ENCODE peak calls at places on chromosomes 1 and 21, in six cellular contexts. H is colonic mucosa, G is neural progenitor cell, O is fibroblast of lung, S is IMR-90, A is HCT116. L is an unnamed sample.

GRCh38 chr1:47582891-47583608 is 145.2 kb downstream of the FOXD2 start:
- DNase-seq in H (peak; percentile 12), G (no peak), O (peak; percentile 12), S (no peak), A (no peak), L (peak; percentile 42)

GRCh38 chr1:112872551-112872962 is 83.4 kb downstream of the SLC16A1 start:
- DNase-seq in H (no peak), G (peak; percentile 42), O (peak; percentile 65), S (no peak), A (no peak), L (peak; percentile 63)

GRCh38 chr1:111463029-111463683 is 10.6 kb upstream of the C1orf162 start:
- DNase-seq in H (no peak), G (no peak), O (peak; percentile 79), S (peak; percentile 84), A (no peak), L (no peak)

GRCh38 chr1:26015358-26015757 is 6.2 kb upstream of the EXTL1 start:
- DNase-seq in H (no peak), G (no peak), O (no peak), S (peak; percentile 56), A (no peak), L (no peak)

GRCh38 chr1:99682291-99682751 is 36.4 kb downstream of the PALMD start:
- DNase-seq in H (no peak), G (no peak), O (peak; percentile 84), S (peak; percentile 88), A (no peak), L (no peak)

GRCh38 chr1:166975361-166976129 is at the start of gene ILDR2:
- DNase-seq in H (peak; percentile 54), G (peak; percentile 82), O (peak; percentile 37), S (peak; percentile 5), A (peak; percentile 8), L (peak; percentile 87)

GRCh38 chr1:54474500-54475235 is 68.5 kb upstream of the SSBP3 start:
- DNase-seq in H (peak; percentile 48), G (peak; percentile 84), O (no peak), S (no peak), A (no peak), L (peak; percentile 81)

GRCh38 chr1:41802532-41803501 is 115.9 kb downstream of the HIVEP3 start:
- DNase-seq in H (no peak), G (no peak), O (no peak), S (no peak), A (no peak), L (no peak)

GRCh38 chr1:103561612-103562395 is 9.6 kb upstream of the AMY2B start:
- DNase-seq in H (no peak), G (no peak), O (no peak), S (no peak), A (no peak), L (no peak)

GRCh38 chr1:173406783-173407230 is 70.3 kb upstream of the PRDX6 start:
- DNase-seq in H (no peak), G (no peak), O (no peak), S (no peak), A (no peak), L (no peak)

GRCh38 chr21:42429856-42430255 is 26.2 kb downstream of the UBASH3A start:
- DNase-seq in H (no peak), G (peak; percentile 63), O (no peak), S (no peak), A (no peak), L (peak; percentile 78)
- H3K36me3 ChIP-seq in H (no peaks in the 10 kb centered on the region), G (no peaks in the 10 kb centered on the region), O (no peaks in the 10 kb centered on the region), S (no peaks in the 10 kb centered on the region), A (no peaks in the 10 kb centered on the region), L (no peaks in the 10 kb centered on the region)

GRCh38 chr1:224998185-224998584 is 68.7 kb downstream of the DNAH14 start:
- DNase-seq in H (no peak), G (no peak), O (no peak), S (no peak), A (no peak), L (no peak)
- H3K9ac ChIP-seq in H (no peak overlapping the region), G (no peak overlapping the region), O (no peak overlapping the region), S (no peak overlapping the region), A (no peak overlapping the region), L (no peak overlapping the region)

DNA sequence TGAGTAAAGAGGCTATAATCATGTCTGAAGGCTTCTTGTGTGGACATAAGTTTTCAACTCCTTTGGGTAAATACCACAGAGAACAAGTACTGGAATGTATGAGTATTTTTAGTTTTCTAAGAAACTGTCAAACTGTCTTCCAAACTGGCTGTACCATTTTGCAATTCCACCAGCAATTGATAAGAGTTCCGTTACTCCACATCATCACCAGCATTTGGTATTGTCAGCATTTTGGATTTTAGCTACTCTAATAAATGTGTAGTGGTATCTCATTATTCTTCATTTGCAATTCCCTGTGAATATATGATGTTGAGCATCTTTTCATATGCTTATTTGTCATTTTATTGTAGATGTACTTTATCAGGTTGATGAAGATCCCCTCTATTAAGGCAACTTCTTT is 9.4 kb upstream of the MNDA start:
- DNase-seq in H (no peak), G (no peak), O (no peak), S (no peak), A (no peak), L (no peak)
- H3K36me3 ChIP-seq in H (no peaks in the 10 kb centered on the region), G (no peaks in the 10 kb centered on the region), O (no peaks in the 10 kb centered on the region), S (no peaks in the 10 kb centered on the region), A (no peaks in the 10 kb centered on the region), L (no peaks in the 10 kb centered on the region)

DNA sequence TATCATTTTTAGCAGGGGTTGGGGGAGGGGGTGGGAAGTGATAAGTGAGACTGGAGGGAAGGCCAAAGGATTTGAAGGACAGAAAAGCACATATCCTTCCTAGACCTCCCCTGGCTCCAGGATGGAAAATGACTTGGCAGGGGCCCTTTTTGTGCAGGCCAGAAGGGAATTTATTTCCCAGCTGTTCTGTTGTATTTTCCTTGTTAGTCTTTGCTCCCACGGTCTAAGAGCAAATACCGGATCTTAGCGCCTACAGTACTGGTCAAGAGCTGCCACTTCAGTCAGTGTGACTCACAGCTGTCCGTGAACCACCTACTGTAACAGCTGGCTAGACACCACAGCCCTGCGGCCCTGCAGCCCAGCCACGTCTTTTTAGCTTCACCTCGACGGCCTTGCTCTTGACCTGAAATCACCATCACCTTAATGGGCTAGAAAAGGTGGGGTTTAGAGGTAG is 51.0 kb upstream of the ERRFI1 start:
- DNase-seq in H (peak; percentile 72), G (peak; percentile 10), O (peak; percentile 99), S (peak; percentile 97), A (peak; percentile 88), L (peak; percentile 65)
- H3K9ac ChIP-seq in H (no peak overlapping the region), G (no peak overlapping the region), O (no peak overlapping the region), S (no peak overlapping the region), A (peak overlapping the region; percentile 66), L (no peak overlapping the region)

GRCh38 chr1:15767941-15768340 is 9.3 kb downstream of the FBLIM1 start:
- DNase-seq in H (no peak), G (no peak), O (no peak), S (no peak), A (no peak), L (no peak)
- H3K36me3 ChIP-seq in H (peaks cover 21% of the 10 kb centered on the region), G (no peaks in the 10 kb centered on the region), O (peaks cover 11% of the 10 kb centered on the region), S (peaks cover 70% of the 10 kb centered on the region), A (no peaks in the 10 kb centered on the region), L (peaks cover 78% of the 10 kb centered on the region)

GRCh38 chr1:169312084-169312954 is 55.3 kb downstream of the NME7 start:
- DNase-seq in H (no peak), G (no peak), O (peak; percentile 99), S (peak; percentile 98), A (peak; percentile 90), L (no peak)
- H3K9ac ChIP-seq in H (no peak overlapping the region), G (no peak overlapping the region), O (no peak overlapping the region), S (no peak overlapping the region), A (no peak overlapping the region), L (no peak overlapping the region)

DNA sequence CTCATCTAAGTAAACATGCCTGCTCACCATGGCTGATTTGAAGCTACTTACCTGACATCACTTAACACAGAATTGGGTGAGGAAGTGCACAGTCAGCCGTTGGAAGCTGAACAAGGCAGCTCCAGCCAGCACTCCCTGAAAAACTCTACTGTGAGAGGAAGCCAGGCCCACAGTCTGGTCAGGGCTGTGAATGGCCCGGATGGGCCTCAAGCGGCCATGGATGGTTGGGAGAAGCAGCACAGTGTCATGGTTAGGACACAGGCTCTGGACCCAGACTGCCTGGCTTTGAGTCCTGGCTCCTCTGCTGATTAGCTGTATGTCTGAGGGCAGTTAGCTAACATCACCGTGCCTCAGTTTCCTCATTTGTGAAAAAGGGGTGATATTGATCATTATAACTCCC is 267.8 kb downstream of the GRIK3 start:
- DNase-seq in H (no peak), G (no peak), O (no peak), S (no peak), A (no peak), L (peak; percentile 47)
- H3K36me3 ChIP-seq in H (no peaks in the 10 kb centered on the region), G (no peaks in the 10 kb centered on the region), O (no peaks in the 10 kb centered on the region), S (no peaks in the 10 kb centered on the region), A (no peaks in the 10 kb centered on the region), L (no peaks in the 10 kb centered on the region)

GRCh38 chr1:31155216-31155806 is 84.4 kb downstream of the NKAIN1 start:
- DNase-seq in H (peak; percentile 76), G (peak; percentile 88), O (peak; percentile 71), S (peak; percentile 32), A (no peak), L (no peak)
- H3K9ac ChIP-seq in H (peak overlapping the region; percentile 68), G (peak overlapping the region; percentile 62), O (peak overlapping the region; percentile 84), S (peak overlapping the region; percentile 96), A (peak overlapping the region; percentile 76), L (peak overlapping the region; percentile 69)

DNA sequence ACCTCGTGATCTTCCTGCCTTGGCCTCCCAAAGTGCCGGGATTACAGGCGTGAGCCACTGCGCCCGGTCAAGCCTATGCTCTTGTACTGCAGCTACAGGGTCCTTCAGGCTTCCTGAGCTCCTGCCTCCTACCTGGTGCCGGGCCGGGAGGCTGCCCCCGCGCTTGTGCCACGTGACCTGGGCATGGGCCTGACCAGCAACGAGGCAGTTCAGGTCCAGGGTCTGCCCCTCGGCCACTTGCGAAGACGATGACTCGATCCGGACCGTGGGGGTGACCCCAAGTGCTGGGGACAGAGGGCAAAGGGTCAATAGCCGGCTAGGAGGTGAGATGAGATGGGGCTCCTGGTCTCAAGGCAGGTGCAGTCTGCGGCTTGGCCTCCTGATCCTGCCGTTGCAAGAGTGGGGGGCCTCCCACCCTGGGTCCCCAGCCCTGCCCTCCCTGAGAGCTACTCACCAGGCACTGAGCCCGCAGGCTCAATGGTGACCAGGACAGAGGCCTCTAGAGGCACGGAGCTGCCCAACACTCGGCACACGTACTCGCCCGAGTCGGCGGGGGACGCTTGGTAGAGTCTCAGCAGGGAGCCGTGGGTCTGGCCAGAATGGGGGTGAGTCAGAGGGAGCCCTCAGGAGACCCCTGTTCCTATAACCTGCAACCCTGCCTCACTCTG is 38.0 kb downstream of the LDLRAD2 start:
- DNase-seq in H (no peak), G (no peak), O (no peak), S (no peak), A (no peak), L (no peak)
- H3K36me3 ChIP-seq in H (peaks cover 20% of the 10 kb centered on the region), G (no peaks in the 10 kb centered on the region), O (peaks cover 51% of the 10 kb centered on the region), S (peaks cover 76% of the 10 kb centered on the region), A (no peaks in the 10 kb centered on the region), L (peaks cover 73% of the 10 kb centered on the region)

GRCh38 chr1:44802306-44803061 is 2.3 kb downstream of the PLK3 start:
- DNase-seq in H (no peak), G (peak; percentile 86), O (no peak), S (no peak), A (no peak), L (peak; percentile 51)
- H3K9ac ChIP-seq in H (peak overlapping the region; percentile 16), G (no peak overlapping the region), O (peak overlapping the region; percentile 55), S (peak overlapping the region; percentile 87), A (peak overlapping the region; percentile 98), L (no peak overlapping the region)

L was measured in endodermal cell.